ENCODE peak calls at places on chromosomes 3 and 15, in six cellular contexts. M, B, T, R, I and K are unnamed samples.

GRCh38 chr15:71136159-71137137 is 21.2 kb downstream of the THSD4 start:
- DNase-seq in M (peak; percentile 87), B (no peak), T (no peak), R (peak; percentile 90), I (no peak), K (no peak)

GRCh38 chr15:62648954-62649353 is 393.6 kb upstream of the TPM1 start:
- DNase-seq in M (peak; percentile 32), B (peak; percentile 49), T (no peak), R (peak; percentile 43), I (no peak), K (peak; percentile 24)

GRCh38 chr3:184549793-184550585 is 11.6 kb upstream of the EPHB3 start:
- DNase-seq in M (no peak), B (no peak), T (no peak), R (no peak), I (no peak), K (no peak)

GRCh38 chr3:79390352-79390751 is 377.4 kb downstream of the ROBO1 start:
- DNase-seq in M (no peak), B (no peak), T (no peak), R (no peak), I (no peak), K (no peak)

GRCh38 chr15:93974804-93975481 is 256.4 kb upstream of the MCTP2 start:
- DNase-seq in M (peak; percentile 74), B (no peak), T (peak; percentile 20), R (peak; percentile 17), I (no peak), K (no peak)

GRCh38 chr3:129624347-129625070 is 18.0 kb upstream of the PLXND1 start:
- DNase-seq in M (peak; percentile 11), B (no peak), T (no peak), R (peak; percentile 58), I (no peak), K (no peak)

GRCh38 chr3:21942328-21942727 is 191.3 kb upstream of the ZNF385D start:
- DNase-seq in M (peak; percentile 38), B (no peak), T (no peak), R (peak; percentile 43), I (no peak), K (no peak)

GRCh38 chr3:22284559-22284958 is 533.5 kb upstream of the ZNF385D start:
- DNase-seq in M (peak; percentile 58), B (no peak), T (no peak), R (peak; percentile 56), I (no peak), K (no peak)

GRCh38 chr3:56491566-56491965 is 23.3 kb upstream of the ERC2 start:
- DNase-seq in M (no peak), B (no peak), T (no peak), R (no peak), I (no peak), K (no peak)

GRCh38 chr15:72502220-72502809 is 28.2 kb downstream of the ARIH1 start:
- DNase-seq in M (no peak), B (no peak), T (no peak), R (no peak), I (no peak), K (no peak)

GRCh38 chr3:168863561-168863960 is 767.8 kb upstream of the GOLIM4 start:
- DNase-seq in M (no peak), B (no peak), T (no peak), R (no peak), I (no peak), K (no peak)

GRCh38 chr3:156637480-156638022 is 36.8 kb upstream of the TIPARP start:
- DNase-seq in M (no peak), B (no peak), T (no peak), R (no peak), I (no peak), K (no peak)

GRCh38 chr3:159157275-159157674 is 355.4 kb downstream of the MFSD1 start:
- DNase-seq in M (no peak), B (no peak), T (no peak), R (no peak), I (no peak), K (no peak)

GRCh38 chr3:159158801-159159200 is 356.9 kb downstream of the MFSD1 start:
- DNase-seq in M (no peak), B (no peak), T (no peak), R (no peak), I (no peak), K (no peak)

GRCh38 chr3:159163656-159164055 is 361.8 kb downstream of the MFSD1 start:
- DNase-seq in M (no peak), B (no peak), T (no peak), R (no peak), I (no peak), K (no peak)

GRCh38 chr3:159159546-159159945 is 357.7 kb downstream of the MFSD1 start:
- DNase-seq in M (no peak), B (no peak), T (no peak), R (no peak), I (no peak), K (no peak)

GRCh38 chr3:159158213-159158612 is 356.4 kb downstream of the MFSD1 start:
- DNase-seq in M (peak; percentile 55), B (no peak), T (no peak), R (no peak), I (no peak), K (no peak)
- TF ChIP-seq CTCF in M (peak; percentile 53), B (no peak), T (no peak), R (peak; percentile 44), I (no peak), K (no peak)

GRCh38 chr3:36763850-36764703 is at the start of gene DCLK3:
- DNase-seq in M (no peak), B (no peak), T (peak; percentile 16), R (no peak), I (no peak), K (no peak)

GRCh38 chr3:36764704-36765038 is 318 bp upstream of the DCLK3 start:
- DNase-seq in M (no peak), B (no peak), T (no peak), R (no peak), I (no peak), K (no peak)

GRCh38 chr3:36763111-36763849 is 1.1 kb downstream of the DCLK3 start:
- DNase-seq in M (no peak), B (no peak), T (no peak), R (no peak), I (no peak), K (no peak)

GRCh38 chr3:36769926-36770325 is 5.6 kb upstream of the DCLK3 start:
- DNase-seq in M (no peak), B (no peak), T (no peak), R (no peak), I (no peak), K (no peak)

DNA sequence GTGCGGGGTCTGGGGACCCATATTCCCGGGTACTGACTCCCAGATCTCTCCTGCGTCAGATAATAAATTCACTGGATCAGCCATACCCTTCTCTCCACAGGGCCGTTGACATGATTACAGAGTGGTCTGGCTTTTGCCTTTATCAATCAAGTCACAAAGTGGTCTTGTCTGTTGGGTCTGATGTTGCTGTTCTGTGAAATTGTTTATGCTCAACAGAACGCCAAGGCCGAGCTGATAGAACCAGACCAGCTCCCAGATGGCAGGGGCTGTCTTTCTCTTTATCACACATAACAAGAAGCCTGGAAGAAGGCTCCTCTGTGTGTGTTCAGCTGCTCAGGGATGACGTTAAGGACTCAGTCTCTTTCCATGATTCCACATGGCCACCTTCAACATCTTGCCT is 751 bp upstream of the DCLK3 start:
- DNase-seq in M (no peak), B (no peak), T (no peak), R (no peak), I (no peak), K (no peak)
- TF ChIP-seq CTCF in M (no peak), B (no peak), T (no peak), R (no peak), I (no peak), K (no peak)

GRCh38 chr3:72938471-72939265 is 50.8 kb downstream of the GXYLT2 start:
- DNase-seq in M (peak; percentile 100), B (peak; percentile 59), T (peak; percentile 12), R (peak; percentile 99), I (no peak), K (peak; percentile 69)
- TF ChIP-seq CTCF in M (peak; percentile 65), B (peak; percentile 81), T (peak; percentile 81), R (peak; percentile 69), I (peak; percentile 82), K (peak; percentile 22)

DNA sequence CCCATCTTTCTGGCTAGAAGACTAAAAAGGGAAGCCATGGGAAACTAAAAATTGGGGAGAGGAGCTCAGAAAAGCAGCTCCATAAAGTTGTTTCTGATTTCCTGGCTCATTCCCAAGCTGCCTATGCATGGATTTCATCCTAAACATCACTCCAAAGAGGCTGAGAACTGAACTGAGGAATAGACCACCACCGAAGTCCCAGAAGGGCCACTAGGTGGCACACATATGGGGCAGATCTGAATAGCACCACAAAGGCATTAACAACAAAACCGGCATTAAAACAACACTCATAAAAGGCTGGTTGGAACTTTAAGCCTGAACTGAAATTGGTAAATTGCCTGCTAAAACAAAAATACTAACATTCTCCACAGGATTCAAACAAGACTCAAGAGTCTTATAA is 106.3 kb downstream of the PLD1 start:
- DNase-seq in M (peak; percentile 54), B (peak; percentile 43), T (no peak), R (peak; percentile 70), I (no peak), K (peak; percentile 19)
- TF ChIP-seq CTCF in M (peak; percentile 60), B (peak; percentile 82), T (peak; percentile 65), R (peak; percentile 69), I (peak; percentile 65), K (peak; percentile 28)

DNA sequence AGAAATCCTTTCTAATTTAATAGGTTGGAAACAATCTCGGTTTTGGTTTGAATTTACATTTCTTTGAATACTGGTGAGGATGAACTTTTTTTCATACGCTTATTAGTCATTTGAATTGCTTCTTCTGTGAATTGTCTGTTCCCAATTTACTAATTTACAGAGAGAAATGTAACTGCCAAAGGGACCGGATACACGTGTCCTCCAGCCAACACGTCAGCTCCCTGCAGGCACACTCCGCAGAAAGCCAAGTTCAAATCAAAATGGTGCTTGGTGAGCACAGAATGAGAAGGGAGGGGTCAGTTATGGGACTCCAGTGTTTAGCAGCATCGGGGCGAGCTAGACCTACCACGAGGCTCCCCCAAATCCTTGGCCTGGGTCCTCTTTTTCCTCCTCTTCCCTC is 10.8 kb upstream of the TSEN2 start:
- DNase-seq in M (no peak), B (no peak), T (no peak), R (no peak), I (no peak), K (no peak)
- TF ChIP-seq CTCF in M (no peak), B (no peak), T (no peak), R (no peak), I (no peak), K (no peak)